ENCODE peak calls at places on chromosomes 7 and 10, in seven cellular contexts. One of them, this sample, is unnamed.

GRCh38 chr10:96513686-96514551 is at the start of gene TLL2:
- DNase-seq in mammary epithelial cell: peak; percentile 91
- DNase-seq in kidney epithelial cell: peak; percentile 75
- DNase-seq in H1: peak; percentile 85
- DNase-seq in body of pancreas: peak; percentile 93
- DNase-seq in CD8-positive, alpha-beta memory T cell: peak; percentile 32
- DNase-seq in ovary: peak; percentile 65
- DNase-seq in this sample: peak; percentile 95

GRCh38 chr7:32879460-32879859 is 12.1 kb downstream of the KBTBD2 start:
- DNase-seq in ovary: no peak
- DNase-seq in body of pancreas: no peak
- DNase-seq in kidney epithelial cell: no peak
- DNase-seq in CD8-positive, alpha-beta memory T cell: no peak
- DNase-seq in H1: no peak
- DNase-seq in mammary epithelial cell: peak; percentile 13
- DNase-seq in this sample: no peak

GRCh38 chr7:133313575-133313974 is 60.7 kb downstream of the EXOC4 start:
- DNase-seq in ovary: no peak
- DNase-seq in mammary epithelial cell: no peak
- DNase-seq in body of pancreas: no peak
- DNase-seq in kidney epithelial cell: no peak
- DNase-seq in CD8-positive, alpha-beta memory T cell: no peak
- DNase-seq in H1: no peak
- DNase-seq in this sample: no peak

GRCh38 chr10:34078017-34078416 is 737.1 kb downstream of the PARD3 start:
- DNase-seq in mammary epithelial cell: no peak
- DNase-seq in H1: no peak
- DNase-seq in body of pancreas: no peak
- DNase-seq in kidney epithelial cell: no peak
- DNase-seq in CD8-positive, alpha-beta memory T cell: no peak
- DNase-seq in ovary: no peak
- DNase-seq in this sample: no peak

GRCh38 chr7:73650524-73650923 is 17.1 kb upstream of the VPS37D start:
- DNase-seq in H1: no peak
- DNase-seq in ovary: no peak
- DNase-seq in body of pancreas: no peak
- DNase-seq in kidney epithelial cell: no peak
- DNase-seq in CD8-positive, alpha-beta memory T cell: no peak
- DNase-seq in mammary epithelial cell: no peak
- DNase-seq in this sample: no peak

GRCh38 chr10:44911081-44911540 is at the start of gene TMEM72:
- DNase-seq in body of pancreas: peak; percentile 94
- DNase-seq in H1: no peak
- DNase-seq in CD8-positive, alpha-beta memory T cell: no peak
- DNase-seq in ovary: no peak
- DNase-seq in mammary epithelial cell: no peak
- DNase-seq in kidney epithelial cell: peak; percentile 64
- DNase-seq in this sample: peak; percentile 88

GRCh38 chr7:30896783-30897617 is 14.7 kb upstream of the AQP1 start:
- DNase-seq in ovary: no peak
- DNase-seq in CD8-positive, alpha-beta memory T cell: no peak
- DNase-seq in body of pancreas: peak; percentile 91
- DNase-seq in H1: no peak
- DNase-seq in mammary epithelial cell: no peak
- DNase-seq in kidney epithelial cell: no peak
- DNase-seq in this sample: no peak

GRCh38 chr7:66239467-66239856 is 34.3 kb downstream of the TPST1 start:
- DNase-seq in kidney epithelial cell: no peak
- DNase-seq in mammary epithelial cell: no peak
- DNase-seq in ovary: no peak
- DNase-seq in body of pancreas: no peak
- DNase-seq in CD8-positive, alpha-beta memory T cell: no peak
- DNase-seq in H1: no peak
- DNase-seq in this sample: no peak

GRCh38 chr10:4141471-4141870 is 356.5 kb upstream of the KLF6 start:
- DNase-seq in H1: no peak
- DNase-seq in body of pancreas: no peak
- DNase-seq in CD8-positive, alpha-beta memory T cell: no peak
- DNase-seq in kidney epithelial cell: no peak
- DNase-seq in ovary: no peak
- DNase-seq in mammary epithelial cell: peak; percentile 19
- DNase-seq in this sample: no peak

GRCh38 chr7:20306499-20306946 is 24.2 kb upstream of the ITGB8 start:
- DNase-seq in kidney epithelial cell: no peak
- DNase-seq in body of pancreas: no peak
- DNase-seq in CD8-positive, alpha-beta memory T cell: no peak
- DNase-seq in H1: no peak
- DNase-seq in ovary: peak; percentile 13
- DNase-seq in mammary epithelial cell: no peak
- DNase-seq in this sample: peak; percentile 16

GRCh38 chr10:44874176-44874575 is 37.0 kb upstream of the TMEM72 start:
- DNase-seq in mammary epithelial cell: no peak
- DNase-seq in body of pancreas: peak; percentile 81
- DNase-seq in CD8-positive, alpha-beta memory T cell: no peak
- DNase-seq in ovary: no peak
- DNase-seq in H1: no peak
- DNase-seq in kidney epithelial cell: no peak
- DNase-seq in this sample: no peak

GRCh38 chr7:55019329-55019690 is 493 bp downstream of the EGFR start:
- DNase-seq in H1: no peak
- DNase-seq in kidney epithelial cell: no peak
- DNase-seq in mammary epithelial cell: no peak
- DNase-seq in body of pancreas: peak; percentile 82
- DNase-seq in ovary: peak; percentile 75
- DNase-seq in CD8-positive, alpha-beta memory T cell: no peak
- DNase-seq in this sample: no peak

GRCh38 chr7:3942778-3943177 is 641.7 kb downstream of the SDK1 start:
- DNase-seq in body of pancreas: no peak
- DNase-seq in ovary: no peak
- DNase-seq in H1: no peak
- DNase-seq in mammary epithelial cell: no peak
- DNase-seq in kidney epithelial cell: no peak
- DNase-seq in CD8-positive, alpha-beta memory T cell: no peak
- DNase-seq in this sample: peak; percentile 41

GRCh38 chr7:136163333-136163732 is 186.2 kb upstream of the MTPN start:
- DNase-seq in H1: no peak
- DNase-seq in kidney epithelial cell: no peak
- DNase-seq in ovary: no peak
- DNase-seq in CD8-positive, alpha-beta memory T cell: no peak
- DNase-seq in body of pancreas: no peak
- DNase-seq in mammary epithelial cell: no peak
- DNase-seq in this sample: no peak

GRCh38 chr10:54940418-54940817 is 139.4 kb upstream of the PCDH15 start:
- DNase-seq in CD8-positive, alpha-beta memory T cell: no peak
- DNase-seq in mammary epithelial cell: no peak
- DNase-seq in ovary: no peak
- DNase-seq in body of pancreas: no peak
- DNase-seq in kidney epithelial cell: no peak
- DNase-seq in H1: no peak
- DNase-seq in this sample: no peak

GRCh38 chr10:4051011-4051407 is 266.0 kb upstream of the KLF6 start:
- DNase-seq in CD8-positive, alpha-beta memory T cell: no peak
- DNase-seq in H1: no peak
- DNase-seq in body of pancreas: peak; percentile 24
- DNase-seq in ovary: peak; percentile 62
- DNase-seq in kidney epithelial cell: no peak
- DNase-seq in mammary epithelial cell: no peak
- DNase-seq in this sample: no peak

DNA sequence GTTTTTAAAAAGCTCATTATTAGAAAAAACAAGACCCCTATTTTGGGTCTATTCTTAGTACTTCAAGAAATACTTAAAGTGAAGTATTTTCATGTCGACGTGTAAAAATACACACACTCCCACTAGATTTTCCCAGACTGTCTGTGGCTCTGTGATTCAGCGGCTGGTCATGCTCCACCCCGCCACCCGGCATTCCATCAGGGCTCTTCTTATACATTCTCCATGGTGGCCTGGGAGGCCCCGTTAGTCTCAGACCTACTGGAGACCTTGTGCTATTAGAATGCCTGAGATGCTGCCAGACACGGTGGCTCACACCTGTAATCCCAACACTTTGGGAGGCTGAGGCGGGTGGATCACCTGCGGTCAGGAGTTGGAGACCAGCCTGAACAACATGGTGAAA is 13.1 kb downstream of the TECPR1 start:
- DNase-seq in H1: no peak
- DNase-seq in kidney epithelial cell: no peak
- DNase-seq in mammary epithelial cell: no peak
- DNase-seq in body of pancreas: no peak
- DNase-seq in ovary: no peak
- DNase-seq in CD8-positive, alpha-beta memory T cell: no peak
- DNase-seq in this sample: no peak
- H3K36me3 ChIP-seq in H1: no peaks in the 10 kb centered on the region
- H3K36me3 ChIP-seq in kidney epithelial cell: peaks cover under 1% of the 10 kb centered on the region
- H3K36me3 ChIP-seq in mammary epithelial cell: no peaks in the 10 kb centered on the region
- H3K36me3 ChIP-seq in body of pancreas: peaks cover 5% of the 10 kb centered on the region
- H3K36me3 ChIP-seq in ovary: no peaks in the 10 kb centered on the region
- H3K36me3 ChIP-seq in CD8-positive, alpha-beta memory T cell: peaks cover 11% of the 10 kb centered on the region
- H3K36me3 ChIP-seq in this sample: no peaks in the 10 kb centered on the region

GRCh38 chr10:72330059-72330426 is 24.7 kb downstream of the DNAJB12 start:
- DNase-seq in kidney epithelial cell: no peak
- DNase-seq in ovary: no peak
- DNase-seq in H1: no peak
- DNase-seq in mammary epithelial cell: no peak
- DNase-seq in body of pancreas: no peak
- DNase-seq in CD8-positive, alpha-beta memory T cell: no peak
- DNase-seq in this sample: no peak

GRCh38 chr10:72329290-72330058 is 25.2 kb downstream of the DNAJB12 start:
- DNase-seq in H1: no peak
- DNase-seq in kidney epithelial cell: no peak
- DNase-seq in body of pancreas: peak; percentile 95
- DNase-seq in ovary: no peak
- DNase-seq in mammary epithelial cell: no peak
- DNase-seq in CD8-positive, alpha-beta memory T cell: no peak
- DNase-seq in this sample: no peak

GRCh38 chr10:72333111-72334012 is 21.4 kb downstream of the DNAJB12 start:
- DNase-seq in body of pancreas: no peak
- DNase-seq in ovary: no peak
- DNase-seq in mammary epithelial cell: no peak
- DNase-seq in H1: no peak
- DNase-seq in kidney epithelial cell: no peak
- DNase-seq in CD8-positive, alpha-beta memory T cell: no peak
- DNase-seq in this sample: no peak

GRCh38 chr10:72332423-72333110 is 22.2 kb downstream of the DNAJB12 start:
- DNase-seq in ovary: no peak
- DNase-seq in CD8-positive, alpha-beta memory T cell: no peak
- DNase-seq in kidney epithelial cell: no peak
- DNase-seq in body of pancreas: no peak
- DNase-seq in H1: no peak
- DNase-seq in mammary epithelial cell: no peak
- DNase-seq in this sample: no peak

DNA sequence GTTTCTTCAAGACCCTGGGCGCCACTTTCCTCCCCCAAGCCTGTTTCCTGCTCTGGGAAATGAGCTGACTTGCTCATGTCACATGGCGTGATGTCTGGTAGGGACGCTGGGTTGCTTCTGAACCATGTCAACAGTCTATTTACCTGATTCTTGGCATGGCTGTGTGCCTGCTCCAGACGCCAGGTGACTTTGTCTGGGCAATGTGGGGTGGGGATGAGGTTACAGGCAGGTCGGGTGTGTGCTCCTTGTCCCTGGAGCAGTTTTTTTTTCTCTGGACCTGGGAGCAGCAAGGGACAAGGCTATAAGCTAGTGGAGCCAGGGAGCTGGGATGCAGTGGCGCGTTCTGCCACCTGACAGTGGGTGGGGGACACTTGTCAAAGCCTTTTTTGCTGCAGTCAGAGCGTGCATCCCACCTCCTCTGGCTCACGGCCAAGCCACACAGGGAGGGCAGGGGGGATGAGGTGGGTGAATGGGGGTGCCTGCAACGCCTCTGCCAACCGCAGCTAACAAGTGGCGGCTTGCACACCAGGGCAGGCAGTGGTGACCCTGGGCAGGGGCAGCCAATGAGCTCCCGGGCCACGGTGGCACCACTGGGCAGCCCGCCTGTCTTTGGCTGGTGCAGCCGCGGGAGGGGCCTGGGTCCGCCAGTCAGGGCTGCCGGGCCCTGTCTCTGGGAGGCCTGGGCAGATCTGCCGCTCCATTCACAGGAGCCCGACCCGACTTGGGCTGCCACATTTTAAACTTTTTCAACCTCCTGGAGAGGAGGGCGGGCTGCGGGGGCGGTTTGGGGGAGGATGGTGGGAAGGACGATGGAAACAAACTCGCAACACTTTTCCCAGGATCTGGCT is 22.9 kb downstream of the DNAJB12 start:
- DNase-seq in kidney epithelial cell: peak; percentile 88
- DNase-seq in ovary: peak; percentile 76
- DNase-seq in H1: peak; percentile 76
- DNase-seq in body of pancreas: peak; percentile 97
- DNase-seq in CD8-positive, alpha-beta memory T cell: peak; percentile 97
- DNase-seq in mammary epithelial cell: peak; percentile 98
- DNase-seq in this sample: peak; percentile 97
- H3K4me3 ChIP-seq in kidney epithelial cell: no peak overlapping the region
- H3K4me3 ChIP-seq in ovary: no peak overlapping the region
- H3K4me3 ChIP-seq in H1: no peak overlapping the region
- H3K4me3 ChIP-seq in body of pancreas: no peak overlapping the region
- H3K4me3 ChIP-seq in CD8-positive, alpha-beta memory T cell: peak overlapping the region; percentile 39
- H3K4me3 ChIP-seq in mammary epithelial cell: no peak overlapping the region
- H3K4me3 ChIP-seq in this sample: peak overlapping the region; percentile 16

GRCh38 chr7:116895849-116896248 is 33.5 kb downstream of the CAPZA2 start:
- DNase-seq in mammary epithelial cell: no peak
- DNase-seq in H1: no peak
- DNase-seq in CD8-positive, alpha-beta memory T cell: no peak
- DNase-seq in ovary: no peak
- DNase-seq in body of pancreas: no peak
- DNase-seq in kidney epithelial cell: no peak
- DNase-seq in this sample: no peak
- H3K36me3 ChIP-seq in mammary epithelial cell: peaks cover 14% of the 10 kb centered on the region
- H3K36me3 ChIP-seq in H1: no peaks in the 10 kb centered on the region
- H3K36me3 ChIP-seq in CD8-positive, alpha-beta memory T cell: peaks cover 10% of the 10 kb centered on the region
- H3K36me3 ChIP-seq in ovary: no peaks in the 10 kb centered on the region
- H3K36me3 ChIP-seq in body of pancreas: peaks cover 4% of the 10 kb centered on the region
- H3K36me3 ChIP-seq in kidney epithelial cell: no peaks in the 10 kb centered on the region
- H3K36me3 ChIP-seq in this sample: no peaks in the 10 kb centered on the region

GRCh38 chr10:42754155-42755027 is 28.2 kb upstream of the BMS1 start:
- DNase-seq in mammary epithelial cell: no peak
- DNase-seq in H1: no peak
- DNase-seq in body of pancreas: peak; percentile 65
- DNase-seq in kidney epithelial cell: no peak
- DNase-seq in ovary: peak; percentile 21
- DNase-seq in CD8-positive, alpha-beta memory T cell: peak; percentile 26
- DNase-seq in this sample: peak; percentile 85

GRCh38 chr10:42753126-42753506 is 29.5 kb upstream of the BMS1 start:
- DNase-seq in body of pancreas: peak; percentile 89
- DNase-seq in H1: peak; percentile 47
- DNase-seq in CD8-positive, alpha-beta memory T cell: peak; percentile 49
- DNase-seq in mammary epithelial cell: peak; percentile 64
- DNase-seq in kidney epithelial cell: peak; percentile 7
- DNase-seq in ovary: peak; percentile 61
- DNase-seq in this sample: peak; percentile 90

GRCh38 chr10:42753507-42754154 is 29.0 kb upstream of the BMS1 start:
- DNase-seq in CD8-positive, alpha-beta memory T cell: peak; percentile 5
- DNase-seq in H1: no peak
- DNase-seq in ovary: no peak
- DNase-seq in kidney epithelial cell: no peak
- DNase-seq in body of pancreas: no peak
- DNase-seq in mammary epithelial cell: peak; percentile 14
- DNase-seq in this sample: peak; percentile 70

GRCh38 chr10:42755028-42755451 is 27.6 kb upstream of the BMS1 start:
- DNase-seq in CD8-positive, alpha-beta memory T cell: no peak
- DNase-seq in H1: no peak
- DNase-seq in ovary: no peak
- DNase-seq in kidney epithelial cell: no peak
- DNase-seq in body of pancreas: peak; percentile 24
- DNase-seq in mammary epithelial cell: no peak
- DNase-seq in this sample: peak; percentile 85

GRCh38 chr10:42755591-42756093 is 27.0 kb upstream of the BMS1 start:
- DNase-seq in mammary epithelial cell: no peak
- DNase-seq in ovary: no peak
- DNase-seq in kidney epithelial cell: no peak
- DNase-seq in H1: no peak
- DNase-seq in body of pancreas: no peak
- DNase-seq in CD8-positive, alpha-beta memory T cell: no peak
- DNase-seq in this sample: no peak
- H3K4me3 ChIP-seq in mammary epithelial cell: no peak overlapping the region
- H3K4me3 ChIP-seq in ovary: peak overlapping the region; percentile 54
- H3K4me3 ChIP-seq in kidney epithelial cell: no peak overlapping the region
- H3K4me3 ChIP-seq in H1: peak overlapping the region; percentile 60
- H3K4me3 ChIP-seq in body of pancreas: peak overlapping the region; percentile 69
- H3K4me3 ChIP-seq in CD8-positive, alpha-beta memory T cell: no peak overlapping the region
- H3K4me3 ChIP-seq in this sample: no peak overlapping the region

This sample was measured in H7.